ENCODE peak calls at places on chromosomes 13 and 19, in eight cellular contexts. P is astrocyte of the spinal cord; D is fibroblast of pulmonary artery; O is stimulated activated CD4-positive, alpha-beta T cell treated with anti-CD3 and anti-CD28 coated beads, Interleukin-12 subunit alpha, Interleukin-12 subunit beta, amount 100 ng/mL, for 4 hours; G is Jurkat, Clone E6-1; Q is NCI-H1092 treated with DMSO at 0.1 percent for 48 hours; K is AG10803; L is activated CD8-positive, alpha-beta memory T cell treated with anti-CD3 and anti-CD28 coated beads for 24 hours. I is an unnamed sample.

GRCh38 chr19:14786421-14786851 is 8.1 kb upstream of the ADGRE2 start:
- DNase-seq in P (no peak), L (peak; percentile 63), D (peak; percentile 9), K (no peak), Q (no peak), O (peak; percentile 12), G (no peak), I (no peak)

GRCh38 chr13:34657716-34658115 is 284.4 kb upstream of the NBEA start:
- DNase-seq in L (no peak), P (peak; percentile 54), D (no peak), Q (no peak), O (no peak), G (no peak), K (peak; percentile 63), I (peak; percentile 87)

GRCh38 chr19:4232614-4233281 is 3.4 kb downstream of the EBI3 start:
- DNase-seq in O (no peak), P (no peak), L (no peak), G (no peak), Q (no peak), D (no peak), K (no peak), I (no peak)

GRCh38 chr13:38755792-38756191 is 68.9 kb downstream of the FREM2 start:
- DNase-seq in P (no peak), O (no peak), L (no peak), K (no peak), D (no peak), Q (peak; percentile 94), G (no peak), I (no peak)

GRCh38 chr19:18762125-18763023 is 28.7 kb downstream of the COMP start:
- DNase-seq in D (peak; percentile 56), O (no peak), Q (peak; percentile 92), L (no peak), K (no peak), P (peak; percentile 35), G (no peak), I (peak; percentile 86)

GRCh38 chr13:44015808-44016207 is 136.1 kb downstream of the LACC1 start:
- DNase-seq in L (no peak), O (no peak), Q (no peak), D (peak; percentile 18), G (no peak), K (peak; percentile 8), P (no peak), I (no peak)

GRCh38 chr13:99980201-99981114 is 1.1 kb upstream of the ZIC2 start:
- DNase-seq in L (peak; percentile 80), O (peak; percentile 59), P (peak; percentile 88), Q (peak; percentile 94), K (peak; percentile 60), G (peak; percentile 60), D (peak; percentile 64), I (peak; percentile 25)

GRCh38 chr19:6480843-6481415 is 658 bp downstream of the DENND1C start:
- DNase-seq in K (no peak), D (no peak), P (no peak), Q (no peak), O (no peak), L (peak; percentile 76), G (peak; percentile 44), I (no peak)

GRCh38 chr13:112722433-112723250 is 32.8 kb downstream of the ATP11A start:
- DNase-seq in Q (no peak), D (peak; percentile 88), K (peak; percentile 31), G (peak; percentile 25), L (no peak), O (no peak), P (peak; percentile 64), I (peak; percentile 73)

GRCh38 chr19:18131841-18132596 is 20.9 kb upstream of the PIK3R2 start:
- DNase-seq in K (no peak), L (no peak), P (no peak), Q (no peak), G (no peak), O (no peak), D (no peak), I (no peak)

GRCh38 chr19:35874392-35874930 is 6.1 kb downstream of the APLP1 start:
- DNase-seq in L (no peak), K (no peak), O (no peak), Q (no peak), G (no peak), P (no peak), D (no peak), I (no peak)

GRCh38 chr19:43774103-43774939 is 6.5 kb downstream of the KCNN4 start:
- DNase-seq in O (no peak), Q (no peak), D (peak; percentile 57), G (no peak), L (no peak), P (no peak), K (peak; percentile 66), I (peak; percentile 39)

GRCh38 chr19:43820098-43820860 is 6.8 kb upstream of the ZNF283 start:
- DNase-seq in L (peak; percentile 71), G (no peak), D (peak; percentile 67), P (peak; percentile 39), O (peak; percentile 42), Q (no peak), K (peak; percentile 43), I (no peak)

GRCh38 chr19:17240855-17241399 is 4.8 kb downstream of the NR2F6 start:
- DNase-seq in K (no peak), O (no peak), L (no peak), D (no peak), G (no peak), P (no peak), Q (no peak), I (no peak)

GRCh38 chr13:28022848-28023518 is 34.5 kb upstream of the URAD start:
- DNase-seq in L (no peak), P (peak; percentile 7), Q (peak; percentile 48), G (no peak), D (peak; percentile 16), K (peak; percentile 28), O (no peak), I (no peak)

GRCh38 chr13:40446365-40446764 is 220.1 kb downstream of the FOXO1 start:
- DNase-seq in P (peak; percentile 37), K (peak; percentile 36), L (no peak), Q (no peak), G (no peak), O (no peak), D (peak; percentile 36), I (peak; percentile 57)

GRCh38 chr19:45047188-45047797 is 8.4 kb downstream of the CLASRP start:
- DNase-seq in Q (no peak), K (no peak), D (no peak), P (no peak), G (no peak), L (no peak), O (no peak), I (no peak)

GRCh38 chr19:33947565-33947964 is 150.9 kb downstream of the KCTD15 start:
- DNase-seq in O (no peak), Q (no peak), G (peak; percentile 4), D (peak; percentile 1), P (no peak), K (no peak), L (no peak), I (peak; percentile 1)

GRCh38 chr19:13865243-13865577 is 11.7 kb upstream of the NANOS3 start:
- DNase-seq in Q (no peak), G (no peak), P (no peak), K (no peak), D (no peak), L (no peak), O (no peak), I (no peak)

GRCh38 chr13:47549219-47549752 is 451.8 kb downstream of the SUCLA2 start:
- DNase-seq in P (peak; percentile 25), Q (no peak), L (no peak), O (no peak), G (no peak), K (peak; percentile 18), D (no peak), I (no peak)

GRCh38 chr13:59531571-59532091 is 632.1 kb downstream of the DIAPH3 start:
- DNase-seq in P (peak; percentile 90), D (peak; percentile 94), L (no peak), O (no peak), Q (peak; percentile 64), G (peak; percentile 83), K (peak; percentile 44), I (peak; percentile 65)

GRCh38 chr19:35368378-35368777 is 2.5 kb upstream of the GPR42 start:
- DNase-seq in G (no peak), P (no peak), O (no peak), D (no peak), Q (no peak), K (no peak), L (no peak), I (no peak)